ENCODE peak calls at places on chromosomes 5 and 9, in eight cellular contexts. E, N, H, S, V, Q, J and O are unnamed samples.

GRCh38 chr5:56633950-56634349 is 181.4 kb upstream of the MAP3K1 start:
- DNase-seq in E (no peak), N (no peak), H (no peak), S (no peak), V (no peak), Q (no peak), J (no peak), O (no peak)

GRCh38 chr5:61969761-61970160 is 336.2 kb upstream of the KIF2A start:
- DNase-seq in E (no peak), N (no peak), H (no peak), S (no peak), V (no peak), Q (no peak), J (no peak), O (no peak)

GRCh38 chr9:125522328-125522725 is 184.7 kb downstream of the MAPKAP1 start:
- DNase-seq in E (peak; percentile 54), N (no peak), H (no peak), S (no peak), V (no peak), Q (peak; percentile 46), J (no peak), O (no peak)

GRCh38 chr5:28014779-28015178 is 976.4 kb upstream of the CDH9 start:
- DNase-seq in E (no peak), N (no peak), H (no peak), S (peak; percentile 25), V (peak; percentile 1), Q (peak; percentile 3), J (peak; percentile 3), O (no peak)

GRCh38 chr5:58056546-58056945 is 403.3 kb downstream of the PLK2 start:
- DNase-seq in E (no peak), N (no peak), H (no peak), S (no peak), V (no peak), Q (no peak), J (no peak), O (no peak)

GRCh38 chr5:142472306-142472951 is 147.6 kb upstream of the SPRY4 start:
- DNase-seq in E (peak; percentile 95), N (peak; percentile 82), H (no peak), S (peak; percentile 49), V (no peak), Q (peak; percentile 64), J (peak; percentile 97), O (no peak)

GRCh38 chr5:78243639-78244038 is 50.9 kb downstream of the AP3B1 start:
- DNase-seq in E (no peak), N (no peak), H (no peak), S (no peak), V (no peak), Q (peak; percentile 30), J (no peak), O (no peak)

GRCh38 chr5:5303242-5303641 is 119.2 kb upstream of the ICE1 start:
- DNase-seq in E (no peak), N (no peak), H (no peak), S (no peak), V (no peak), Q (no peak), J (no peak), O (no peak)

GRCh38 chr5:69497006-69497520 is 4.5 kb downstream of the OCLN start:
- DNase-seq in E (no peak), N (no peak), H (no peak), S (no peak), V (no peak), Q (no peak), J (no peak), O (no peak)

GRCh38 chr5:32794086-32794485 is 83.0 kb downstream of the NPR3 start:
- DNase-seq in E (peak; percentile 37), N (no peak), H (no peak), S (no peak), V (no peak), Q (no peak), J (no peak), O (no peak)

GRCh38 chr5:18985397-18985796 is 1002.6 kb downstream of the CDH18 start:
- DNase-seq in E (no peak), N (no peak), H (no peak), S (no peak), V (no peak), Q (no peak), J (no peak), O (no peak)

GRCh38 chr9:98342819-98343208 is 87.4 kb upstream of the TBC1D2 start:
- DNase-seq in E (no peak), N (no peak), H (no peak), S (no peak), V (no peak), Q (no peak), J (no peak), O (no peak)

GRCh38 chr9:20684865-20685696 is 1.0 kb downstream of the FOCAD start:
- DNase-seq in E (peak; percentile 61), N (peak; percentile 7), H (no peak), S (no peak), V (no peak), Q (peak; percentile 49), J (no peak), O (no peak)

GRCh38 chr9:22116751-22117150 is 107.6 kb upstream of the CDKN2B start:
- DNase-seq in E (no peak), N (no peak), H (no peak), S (no peak), V (no peak), Q (no peak), J (no peak), O (no peak)

GRCh38 chr9:6664204-6664683 is 18.7 kb upstream of the GLDC start:
- DNase-seq in E (no peak), N (no peak), H (no peak), S (no peak), V (no peak), Q (no peak), J (no peak), O (no peak)

GRCh38 chr5:67234671-67235176 is 38.1 kb upstream of the CD180 start:
- DNase-seq in E (peak; percentile 64), N (no peak), H (no peak), S (no peak), V (no peak), Q (peak; percentile 84), J (no peak), O (peak; percentile 18)

GRCh38 chr5:71482132-71482531 is 26.7 kb downstream of the BDP1 start:
- DNase-seq in E (peak; percentile 34), N (peak; percentile 9), H (no peak), S (no peak), V (no peak), Q (no peak), J (no peak), O (no peak)

GRCh38 chr9:14365667-14366066 is 51.7 kb upstream of the NFIB start:
- DNase-seq in E (no peak), N (no peak), H (no peak), S (no peak), V (no peak), Q (no peak), J (no peak), O (no peak)

GRCh38 chr5:122501087-122501435 is 189.0 kb downstream of the SNCAIP start:
- DNase-seq in E (no peak), N (no peak), H (no peak), S (no peak), V (no peak), Q (no peak), J (no peak), O (no peak)

GRCh38 chr9:128142596-128142995 is 6.7 kb upstream of the LCN2 start:
- DNase-seq in E (no peak), N (no peak), H (no peak), S (no peak), V (no peak), Q (no peak), J (no peak), O (peak; percentile 21)

GRCh38 chr5:161399996-161400562 is 146.4 kb downstream of the GABRB2 start:
- DNase-seq in E (no peak), N (no peak), H (no peak), S (no peak), V (no peak), Q (no peak), J (no peak), O (no peak)

GRCh38 chr5:31459594-31459993 is 72.3 kb downstream of the DROSHA start:
- DNase-seq in E (no peak), N (no peak), H (no peak), S (no peak), V (no peak), Q (no peak), J (no peak), O (no peak)

DNA sequence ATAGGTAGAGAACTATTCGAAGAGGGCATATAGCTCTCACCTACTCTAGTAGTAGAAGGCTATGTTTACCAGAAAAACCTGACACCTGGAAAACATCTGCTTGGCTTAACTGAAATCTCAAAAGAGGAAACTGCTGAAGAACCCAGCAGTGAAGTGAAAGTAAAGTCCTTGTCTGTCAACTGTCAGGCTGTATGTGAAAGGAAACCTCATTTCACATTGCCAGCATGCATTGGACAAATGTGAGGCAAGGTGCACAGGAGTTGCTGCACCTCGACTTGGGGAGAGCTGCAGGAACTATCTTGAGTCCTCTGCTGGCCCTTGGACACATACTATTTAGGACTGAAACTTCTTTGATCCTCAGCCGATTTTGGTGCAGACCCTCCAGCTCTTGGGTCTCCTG is 53.3 kb downstream of the NREP start:
- DNase-seq in E (no peak), N (no peak), H (no peak), S (no peak), V (no peak), Q (no peak), J (no peak), O (no peak)
- H3K27ac ChIP-seq in E (no peak overlapping the region), N (no peak overlapping the region), H (no peak overlapping the region), S (no peak overlapping the region), V (no peak overlapping the region), Q (no peak overlapping the region), J (no peak overlapping the region), O (no peak overlapping the region)

GRCh38 chr9:75169623-75170022 is 81.3 kb downstream of the OSTF1 start:
- DNase-seq in E (peak; percentile 45), N (no peak), H (no peak), S (no peak), V (no peak), Q (no peak), J (no peak), O (no peak)
- H3K27ac ChIP-seq in E (no peak overlapping the region), N (no peak overlapping the region), H (no peak overlapping the region), S (peak overlapping the region; percentile 67), V (no peak overlapping the region), Q (no peak overlapping the region), J (no peak overlapping the region), O (peak overlapping the region; percentile 45)

GRCh38 chr5:177389368-177390169 is 5.3 kb downstream of the SLC34A1 start:
- DNase-seq in E (peak; percentile 94), N (no peak), H (no peak), S (no peak), V (no peak), Q (no peak), J (peak; percentile 70), O (peak; percentile 64)
- H3K27ac ChIP-seq in E (peak overlapping the region; percentile 99), N (peak overlapping the region; percentile 66), H (no peak overlapping the region), S (no peak overlapping the region), V (no peak overlapping the region), Q (no peak overlapping the region), J (peak overlapping the region; percentile 63), O (no peak overlapping the region)

DNA sequence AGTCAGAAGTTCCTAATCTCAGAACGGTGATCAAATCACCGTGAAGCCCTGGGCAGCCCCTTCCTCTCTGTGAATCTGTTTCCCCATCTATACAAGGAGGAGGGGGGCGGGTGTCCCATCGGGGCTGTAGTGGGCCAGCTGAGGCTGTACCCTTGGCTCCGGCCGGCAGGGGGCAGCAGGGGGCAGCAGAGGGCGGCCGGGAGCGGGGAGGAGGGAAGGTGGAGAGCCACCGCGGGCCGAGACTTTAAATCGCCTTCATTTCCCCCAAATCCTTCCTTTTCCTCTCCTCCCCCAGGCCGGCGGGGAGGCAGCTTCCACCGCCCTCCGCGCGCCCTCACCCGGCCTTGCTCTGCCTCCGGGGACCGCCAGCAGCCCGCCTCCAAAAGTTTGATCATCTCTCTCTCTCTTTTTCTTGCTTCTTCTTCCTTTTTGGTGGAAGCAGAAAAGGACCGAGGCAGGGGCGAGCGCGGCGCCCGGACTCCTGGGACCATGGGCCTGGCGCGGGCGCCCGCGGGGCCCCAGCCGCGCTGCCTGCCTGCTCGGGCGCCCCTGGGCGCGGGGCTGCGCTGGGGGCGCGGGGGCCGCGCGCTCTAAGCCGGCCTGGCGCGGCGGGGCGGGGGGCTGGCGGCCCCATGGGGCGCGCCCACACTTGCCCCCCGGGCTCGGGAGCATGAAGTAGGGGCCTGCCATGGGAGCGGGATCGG is at the start of gene COL27A1:
- DNase-seq in E (peak; percentile 96), N (peak; percentile 82), H (peak; percentile 70), S (peak; percentile 91), V (peak; percentile 97), Q (peak; percentile 91), J (peak; percentile 19), O (peak; percentile 94)
- H3K27ac ChIP-seq in E (peak within 1 kb of the TSS; percentile 64), N (peak within 1 kb of the TSS; percentile 96), H (no peak within 1 kb of the TSS), S (no peak within 1 kb of the TSS), V (no peak within 1 kb of the TSS), Q (peak within 1 kb of the TSS; percentile 67), J (peak within 1 kb of the TSS; percentile 31), O (no peak within 1 kb of the TSS)